ENCODE peak calls at places on chromosomes 7 and 10, in five cellular contexts. One of them, this sample, is unnamed.

GRCh38 chr10:35517431-35518181 is 87.5 kb upstream of the GJD4 start:
- DNase-seq in brain microvascular endothelial cell: peak; percentile 17
- DNase-seq in body of pancreas: no peak
- DNase-seq in PC-9: no peak
- DNase-seq in IMR-90: peak; percentile 54
- DNase-seq in this sample: no peak

GRCh38 chr7:128682125-128682524 is 10.0 kb downstream of the GARIN1A start:
- DNase-seq in body of pancreas: no peak
- DNase-seq in PC-9: no peak
- DNase-seq in IMR-90: no peak
- DNase-seq in brain microvascular endothelial cell: no peak
- DNase-seq in this sample: no peak

GRCh38 chr10:78900715-78901430 is 167.9 kb upstream of the ZMIZ1 start:
- DNase-seq in IMR-90: no peak
- DNase-seq in body of pancreas: no peak
- DNase-seq in brain microvascular endothelial cell: no peak
- DNase-seq in PC-9: no peak
- DNase-seq in this sample: no peak

GRCh38 chr7:81457858-81458522 is 311.9 kb downstream of the HGF start:
- DNase-seq in body of pancreas: no peak
- DNase-seq in brain microvascular endothelial cell: no peak
- DNase-seq in IMR-90: peak; percentile 56
- DNase-seq in PC-9: no peak
- DNase-seq in this sample: no peak

GRCh38 chr10:18918545-18918944 is 130.1 kb upstream of the MALRD1 start:
- DNase-seq in PC-9: no peak
- DNase-seq in body of pancreas: no peak
- DNase-seq in brain microvascular endothelial cell: peak; percentile 24
- DNase-seq in IMR-90: peak; percentile 98
- DNase-seq in this sample: peak; percentile 35

GRCh38 chr10:17075510-17075909 is 54.1 kb downstream of the CUBN start:
- DNase-seq in IMR-90: peak; percentile 96
- DNase-seq in body of pancreas: no peak
- DNase-seq in PC-9: no peak
- DNase-seq in brain microvascular endothelial cell: peak; percentile 93
- DNase-seq in this sample: peak; percentile 77

GRCh38 chr10:84026821-84027257 is 112.5 kb upstream of the GHITM start:
- DNase-seq in brain microvascular endothelial cell: no peak
- DNase-seq in PC-9: peak; percentile 16
- DNase-seq in body of pancreas: peak; percentile 17
- DNase-seq in IMR-90: peak; percentile 1
- DNase-seq in this sample: no peak

GRCh38 chr10:102352066-102352715 is 43.3 kb upstream of the NFKB2 start:
- DNase-seq in body of pancreas: peak; percentile 55
- DNase-seq in PC-9: peak; percentile 41
- DNase-seq in IMR-90: peak; percentile 54
- DNase-seq in brain microvascular endothelial cell: peak; percentile 25
- DNase-seq in this sample: no peak

GRCh38 chr7:47581442-47581820 is 480 bp downstream of the TNS3 start:
- DNase-seq in IMR-90: no peak
- DNase-seq in PC-9: no peak
- DNase-seq in body of pancreas: peak; percentile 61
- DNase-seq in brain microvascular endothelial cell: no peak
- DNase-seq in this sample: no peak

GRCh38 chr7:149716932-149717307 is 56.5 kb downstream of the ZNF467 start:
- DNase-seq in PC-9: no peak
- DNase-seq in body of pancreas: no peak
- DNase-seq in brain microvascular endothelial cell: no peak
- DNase-seq in IMR-90: no peak
- DNase-seq in this sample: no peak

GRCh38 chr7:105647591-105647990 is 66.3 kb upstream of the EFCAB10 start:
- DNase-seq in IMR-90: no peak
- DNase-seq in brain microvascular endothelial cell: no peak
- DNase-seq in PC-9: peak; percentile 50
- DNase-seq in body of pancreas: no peak
- DNase-seq in this sample: no peak

DNA sequence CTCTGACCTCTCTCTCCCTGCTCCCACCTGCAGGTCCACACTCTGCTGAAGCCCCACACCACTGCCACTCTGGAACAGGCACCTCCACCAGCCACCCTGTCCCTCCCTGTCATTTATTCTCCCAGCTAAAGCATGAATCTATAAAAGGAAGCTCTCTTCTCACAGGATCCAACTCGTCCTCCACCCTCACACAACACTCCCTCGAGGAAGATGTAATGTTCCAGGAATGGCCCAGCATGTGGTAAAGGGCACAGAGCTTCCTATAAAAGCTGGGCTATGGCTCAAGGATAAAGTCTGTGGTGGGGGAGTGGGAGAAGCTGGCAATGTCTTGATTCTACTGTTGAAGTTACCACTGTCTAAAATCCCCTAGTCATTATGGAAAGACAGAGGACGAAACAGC is 67.4 kb downstream of the ERCC6 start:
- DNase-seq in PC-9: no peak
- DNase-seq in brain microvascular endothelial cell: no peak
- DNase-seq in IMR-90: no peak
- DNase-seq in body of pancreas: no peak
- DNase-seq in this sample: no peak
- H3K36me3 ChIP-seq in PC-9: peaks cover 68% of the 10 kb centered on the region
- H3K36me3 ChIP-seq in brain microvascular endothelial cell: peaks cover 81% of the 10 kb centered on the region
- H3K36me3 ChIP-seq in IMR-90: peaks cover 13% of the 10 kb centered on the region
- H3K36me3 ChIP-seq in body of pancreas: peaks cover 28% of the 10 kb centered on the region
- H3K36me3 ChIP-seq in this sample: no peaks in the 10 kb centered on the region

GRCh38 chr7:157002819-157003421 is 7.5 kb downstream of the MNX1 start:
- DNase-seq in brain microvascular endothelial cell: no peak
- DNase-seq in IMR-90: no peak
- DNase-seq in body of pancreas: peak; percentile 40
- DNase-seq in PC-9: no peak
- DNase-seq in this sample: no peak

GRCh38 chr7:157004839-157005455 is 5.5 kb downstream of the MNX1 start:
- DNase-seq in brain microvascular endothelial cell: no peak
- DNase-seq in PC-9: no peak
- DNase-seq in IMR-90: no peak
- DNase-seq in body of pancreas: no peak
- DNase-seq in this sample: no peak

GRCh38 chr7:157001920-157002818 is 8.3 kb downstream of the MNX1 start:
- DNase-seq in body of pancreas: no peak
- DNase-seq in IMR-90: no peak
- DNase-seq in brain microvascular endothelial cell: no peak
- DNase-seq in PC-9: no peak
- DNase-seq in this sample: no peak

GRCh38 chr7:157004050-157004838 is 6.2 kb downstream of the MNX1 start:
- DNase-seq in body of pancreas: peak; percentile 53
- DNase-seq in IMR-90: peak; percentile 13
- DNase-seq in PC-9: no peak
- DNase-seq in brain microvascular endothelial cell: no peak
- DNase-seq in this sample: no peak

GRCh38 chr7:157003445-157004049 is 6.9 kb downstream of the MNX1 start:
- DNase-seq in body of pancreas: no peak
- DNase-seq in PC-9: no peak
- DNase-seq in IMR-90: no peak
- DNase-seq in brain microvascular endothelial cell: no peak
- DNase-seq in this sample: no peak
- H3K4me3 ChIP-seq in body of pancreas: no peak overlapping the region
- H3K4me3 ChIP-seq in PC-9: no peak overlapping the region
- H3K4me3 ChIP-seq in IMR-90: no peak overlapping the region
- H3K4me3 ChIP-seq in brain microvascular endothelial cell: no peak overlapping the region
- H3K4me3 ChIP-seq in this sample: no peak overlapping the region

DNA sequence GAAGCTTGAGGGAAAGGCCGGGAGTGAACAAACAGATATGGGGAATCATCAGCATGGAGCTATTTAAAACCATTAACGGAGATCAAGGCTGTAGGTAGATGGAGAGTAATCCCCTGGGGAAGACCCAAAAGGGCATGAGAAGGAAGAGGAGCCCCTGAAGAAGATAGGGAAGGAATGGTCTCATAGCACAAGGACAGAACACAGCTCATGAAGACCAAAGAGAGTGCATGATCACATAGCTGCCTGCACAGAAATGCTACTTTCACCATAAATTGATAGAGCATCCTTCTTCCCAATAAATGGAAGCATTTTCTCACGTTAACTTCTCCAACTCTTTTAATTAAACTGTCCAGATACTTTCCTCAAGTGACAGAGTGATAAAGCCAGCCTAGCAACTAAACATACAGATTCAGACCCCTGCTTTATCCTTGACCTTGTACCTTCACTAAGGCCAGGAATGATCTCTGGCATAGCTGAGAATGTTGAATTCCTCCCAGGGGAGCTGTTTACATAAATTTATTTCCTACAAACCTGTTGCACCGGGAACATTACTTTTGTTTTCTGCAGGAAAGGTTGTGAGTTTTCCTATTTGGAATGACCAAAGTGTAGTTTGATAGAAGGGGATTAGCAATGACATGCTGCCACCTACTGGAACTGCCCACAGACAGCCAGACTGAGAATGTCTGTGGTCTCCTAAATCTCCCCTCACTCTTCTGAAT is 110.8 kb upstream of the LRGUK start:
- DNase-seq in brain microvascular endothelial cell: peak; percentile 21
- DNase-seq in PC-9: peak; percentile 16
- DNase-seq in body of pancreas: peak; percentile 53
- DNase-seq in IMR-90: peak; percentile 39
- DNase-seq in this sample: peak; percentile 2
- TF ChIP-seq CTCF in brain microvascular endothelial cell: peak; percentile 85
- TF ChIP-seq CTCF in PC-9: peak; percentile 76
- TF ChIP-seq CTCF in body of pancreas: peak; percentile 69
- TF ChIP-seq CTCF in IMR-90: peak; percentile 67
- TF ChIP-seq CTCF in this sample: peak; percentile 87

GRCh38 chr7:112341464-112341863 is 108.8 kb upstream of the IFRD1 start:
- DNase-seq in IMR-90: no peak
- DNase-seq in body of pancreas: peak; percentile 68
- DNase-seq in brain microvascular endothelial cell: no peak
- DNase-seq in PC-9: no peak
- DNase-seq in this sample: no peak
- H3K36me3 ChIP-seq in IMR-90: peaks cover 13% of the 10 kb centered on the region
- H3K36me3 ChIP-seq in body of pancreas: no peaks in the 10 kb centered on the region
- H3K36me3 ChIP-seq in brain microvascular endothelial cell: peaks cover 15% of the 10 kb centered on the region
- H3K36me3 ChIP-seq in PC-9: peaks cover 5% of the 10 kb centered on the region
- H3K36me3 ChIP-seq in this sample: peaks cover 2% of the 10 kb centered on the region

DNA sequence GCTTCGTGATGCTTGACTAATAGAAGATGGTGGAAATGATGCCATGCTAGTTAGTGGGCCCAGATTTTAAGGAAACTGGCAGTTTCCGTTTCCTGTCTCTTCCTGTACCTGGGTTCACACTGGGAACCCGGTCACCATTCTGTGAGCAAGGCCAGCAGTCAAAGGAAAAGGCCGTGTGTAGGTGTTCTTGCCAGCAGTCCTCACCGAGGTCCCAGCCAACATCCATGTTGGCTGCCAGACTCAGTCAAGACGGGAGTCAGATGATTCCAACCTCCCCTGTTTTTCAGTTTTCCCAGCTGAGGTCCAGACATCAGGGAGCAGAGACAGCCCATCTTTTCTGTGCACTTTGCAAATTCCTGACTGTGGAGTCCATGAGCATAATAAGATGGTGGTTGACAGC is 15.2 kb upstream of the PILRB start:
- DNase-seq in IMR-90: no peak
- DNase-seq in body of pancreas: no peak
- DNase-seq in PC-9: no peak
- DNase-seq in brain microvascular endothelial cell: no peak
- DNase-seq in this sample: no peak
- H3K4me3 ChIP-seq in IMR-90: no peak overlapping the region
- H3K4me3 ChIP-seq in body of pancreas: no peak overlapping the region
- H3K4me3 ChIP-seq in PC-9: no peak overlapping the region
- H3K4me3 ChIP-seq in brain microvascular endothelial cell: no peak overlapping the region
- H3K4me3 ChIP-seq in this sample: no peak overlapping the region

GRCh38 chr7:68726386-68726785 is 871.9 kb upstream of the AUTS2 start:
- DNase-seq in PC-9: no peak
- DNase-seq in IMR-90: no peak
- DNase-seq in brain microvascular endothelial cell: no peak
- DNase-seq in body of pancreas: no peak
- DNase-seq in this sample: no peak

GRCh38 chr7:68724965-68725364 is 873.3 kb upstream of the AUTS2 start:
- DNase-seq in body of pancreas: no peak
- DNase-seq in IMR-90: no peak
- DNase-seq in PC-9: no peak
- DNase-seq in brain microvascular endothelial cell: no peak
- DNase-seq in this sample: no peak

GRCh38 chr7:68722044-68722443 is 876.2 kb upstream of the AUTS2 start:
- DNase-seq in IMR-90: no peak
- DNase-seq in brain microvascular endothelial cell: no peak
- DNase-seq in PC-9: peak; percentile 14
- DNase-seq in body of pancreas: no peak
- DNase-seq in this sample: no peak

GRCh38 chr7:68729361-68729760 is 868.9 kb upstream of the AUTS2 start:
- DNase-seq in body of pancreas: no peak
- DNase-seq in PC-9: no peak
- DNase-seq in IMR-90: no peak
- DNase-seq in brain microvascular endothelial cell: no peak
- DNase-seq in this sample: no peak

GRCh38 chr7:68725843-68726242 is 872.4 kb upstream of the AUTS2 start:
- DNase-seq in brain microvascular endothelial cell: no peak
- DNase-seq in PC-9: no peak
- DNase-seq in body of pancreas: no peak
- DNase-seq in IMR-90: no peak
- DNase-seq in this sample: no peak
- TF ChIP-seq CTCF in brain microvascular endothelial cell: peak; percentile 8
- TF ChIP-seq CTCF in PC-9: no peak
- TF ChIP-seq CTCF in body of pancreas: no peak
- TF ChIP-seq CTCF in IMR-90: no peak
- TF ChIP-seq CTCF in this sample: no peak

GRCh38 chr10:21746118-21746517 is 212.1 kb downstream of the MLLT10 start:
- DNase-seq in PC-9: no peak
- DNase-seq in brain microvascular endothelial cell: no peak
- DNase-seq in body of pancreas: no peak
- DNase-seq in IMR-90: no peak
- DNase-seq in this sample: no peak
- H3K36me3 ChIP-seq in PC-9: no peaks in the 10 kb centered on the region
- H3K36me3 ChIP-seq in brain microvascular endothelial cell: peaks cover 23% of the 10 kb centered on the region
- H3K36me3 ChIP-seq in body of pancreas: no peaks in the 10 kb centered on the region
- H3K36me3 ChIP-seq in IMR-90: peaks cover 19% of the 10 kb centered on the region
- H3K36me3 ChIP-seq in this sample: peaks cover 3% of the 10 kb centered on the region

GRCh38 chr7:77798394-77799077 is at the start of the genes PHTF2 and TMEM60:
- DNase-seq in brain microvascular endothelial cell: peak; percentile 100
- DNase-seq in IMR-90: peak; percentile 100
- DNase-seq in PC-9: peak; percentile 100
- DNase-seq in body of pancreas: peak; percentile 99
- DNase-seq in this sample: peak; percentile 99

GRCh38 chr7:77794000-77794399 is 4.2 kb downstream of the TMEM60 start:
- DNase-seq in brain microvascular endothelial cell: no peak
- DNase-seq in IMR-90: no peak
- DNase-seq in PC-9: peak; percentile 13
- DNase-seq in body of pancreas: no peak
- DNase-seq in this sample: no peak

GRCh38 chr7:77796960-77797359 is 1.3 kb downstream of the TMEM60 start:
- DNase-seq in brain microvascular endothelial cell: no peak
- DNase-seq in IMR-90: no peak
- DNase-seq in body of pancreas: no peak
- DNase-seq in PC-9: no peak
- DNase-seq in this sample: no peak

GRCh38 chr7:77797734-77798393 is 370 bp downstream of the TMEM60 start:
- DNase-seq in body of pancreas: no peak
- DNase-seq in PC-9: no peak
- DNase-seq in brain microvascular endothelial cell: peak; percentile 7
- DNase-seq in IMR-90: peak; percentile 34
- DNase-seq in this sample: no peak

DNA sequence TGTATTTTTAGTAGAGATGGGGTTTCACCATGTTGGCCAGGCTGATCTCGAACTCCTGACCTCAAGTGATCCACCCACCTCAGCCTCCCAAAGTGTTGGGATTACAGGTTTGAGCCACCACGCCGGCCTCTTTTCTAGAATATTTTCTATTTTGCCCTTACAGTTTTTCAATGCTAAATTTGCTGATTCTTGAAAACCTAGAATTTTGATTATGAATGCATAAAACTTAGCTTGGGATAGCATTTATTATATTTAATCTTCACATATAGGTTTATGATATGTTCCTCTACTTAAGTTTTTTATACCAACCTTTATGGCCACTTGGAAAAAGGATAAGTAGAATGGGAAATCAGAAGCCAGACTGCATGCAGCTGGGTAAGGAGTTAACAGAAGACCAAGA is 2.1 kb downstream of the TMEM60 start:
- DNase-seq in PC-9: no peak
- DNase-seq in body of pancreas: no peak
- DNase-seq in IMR-90: no peak
- DNase-seq in brain microvascular endothelial cell: no peak
- DNase-seq in this sample: no peak
- H3K4me3 ChIP-seq in PC-9: peak overlapping the region; percentile 85
- H3K4me3 ChIP-seq in body of pancreas: no peak overlapping the region
- H3K4me3 ChIP-seq in IMR-90: no peak overlapping the region
- H3K4me3 ChIP-seq in brain microvascular endothelial cell: no peak overlapping the region
- H3K4me3 ChIP-seq in this sample: no peak overlapping the region